ENCODE peak calls at places on chromosomes 13 and 19, in nine cellular contexts. Q is cardiac fibroblast, I is Caco-2, H is thyroid gland, Y is IMR-90, J is AG09309, C is Peyer's patch, T is astrocyte, O is hepatocyte. W is an unnamed sample.

GRCh38 chr13:30734434-30734833 is 909 bp upstream of the ALOX5AP start:
- DNase-seq in Q (no peak), I (no peak), H (no peak), Y (peak), J (no peak), C (no peak), T (peak), O (no peak), W (no peak)

GRCh38 chr19:55494172-55494761 is 6.0 kb downstream of the SSC5D start:
- DNase-seq in Q (peak), I (no peak), H (no peak), Y (peak), J (no peak), C (no peak), T (peak), O (no peak), W (no peak)

GRCh38 chr19:6068711-6069110 is 41.6 kb downstream of the RFX2 start:
- DNase-seq in Q (no peak), I (no peak), H (no peak), Y (no peak), J (no peak), C (peak), T (no peak), O (no peak), W (no peak)

GRCh38 chr13:46168341-46168740 is 13.6 kb downstream of the LCP1 start:
- DNase-seq in Q (peak), I (peak), H (no peak), Y (no peak), J (no peak), C (peak), T (no peak), O (peak), W (no peak)

GRCh38 chr19:49338691-49339363 is 3.6 kb downstream of the CD37 start:
- DNase-seq in Q (peak), I (peak), H (peak), Y (no peak), J (no peak), C (peak), T (peak), O (peak), W (no peak)

GRCh38 chr19:34416021-34416545 is 11.9 kb downstream of the PDCD2L start:
- DNase-seq in Q (no peak), I (no peak), H (no peak), Y (peak), J (no peak), C (peak), T (peak), O (no peak), W (no peak)

GRCh38 chr13:113124211-113125025 is 1.8 kb downstream of the F10 start:
- DNase-seq in Q (no peak), I (no peak), H (no peak), Y (no peak), J (no peak), C (peak), T (no peak), O (no peak), W (no peak)

GRCh38 chr13:102517959-102518358 is 78.8 kb upstream of the TPP2 start:
- DNase-seq in Q (no peak), I (no peak), H (no peak), Y (no peak), J (no peak), C (no peak), T (no peak), O (no peak), W (peak)

GRCh38 chr19:41939861-41940442 is 11.7 kb upstream of the ERFL start:
- DNase-seq in Q (no peak), I (peak), H (no peak), Y (no peak), J (no peak), C (peak), T (no peak), O (peak), W (no peak)

GRCh38 chr13:70732611-70733010 is 624.4 kb upstream of the KLHL1 start:
- DNase-seq in Q (no peak), I (no peak), H (no peak), Y (no peak), J (no peak), C (no peak), T (no peak), O (no peak), W (no peak)

GRCh38 chr19:34479396-34479795 is 2.2 kb upstream of the WTIP start:
- DNase-seq in Q (no peak), I (no peak), H (no peak), Y (no peak), J (no peak), C (no peak), T (no peak), O (no peak), W (no peak)

GRCh38 chr13:108086678-108087077 is 128.7 kb downstream of the LIG4 start:
- DNase-seq in Q (peak), I (peak), H (no peak), Y (peak), J (peak), C (no peak), T (no peak), O (peak), W (no peak)

GRCh38 chr13:111650626-111651025 is 330.2 kb downstream of the TEX29 start:
- DNase-seq in Q (no peak), I (no peak), H (no peak), Y (no peak), J (no peak), C (no peak), T (no peak), O (no peak), W (no peak)

GRCh38 chr13:94233401-94233800 is 246.1 kb downstream of the DCT start:
- DNase-seq in Q (peak), I (no peak), H (no peak), Y (peak), J (peak), C (no peak), T (peak), O (peak), W (peak)

GRCh38 chr13:33446821-33447481 is 161.4 kb upstream of the STARD13 start:
- DNase-seq in Q (no peak), I (peak), H (no peak), Y (no peak), J (peak), C (no peak), T (no peak), O (peak), W (no peak)

GRCh38 chr19:49145485-49146407 is 9.4 kb downstream of the HRC start:
- DNase-seq in Q (peak), I (peak), H (peak), Y (peak), J (peak), C (peak), T (peak), O (peak), W (no peak)

GRCh38 chr13:24613128-24613527 is 67.1 kb upstream of the ATP12A start:
- DNase-seq in Q (no peak), I (no peak), H (no peak), Y (no peak), J (no peak), C (no peak), T (no peak), O (no peak), W (no peak)

GRCh38 chr13:94617389-94618000 is 15.8 kb downstream of the GPR180 start:
- DNase-seq in Q (peak), I (peak), H (no peak), Y (no peak), J (no peak), C (no peak), T (no peak), O (peak), W (no peak)

GRCh38 chr13:114110091-114110829 is 22.2 kb downstream of the RASA3 start:
- DNase-seq in Q (no peak), I (no peak), H (no peak), Y (no peak), J (no peak), C (peak), T (no peak), O (no peak), W (no peak)

GRCh38 chr19:46520616-46521015 is 24.9 kb upstream of the PNMA8B start:
- DNase-seq in Q (no peak), I (no peak), H (no peak), Y (no peak), J (no peak), C (no peak), T (no peak), O (no peak), W (no peak)

GRCh38 chr13:99178636-99179035 is 22.0 kb upstream of the UBAC2 start:
- DNase-seq in Q (peak), I (no peak), H (no peak), Y (no peak), J (no peak), C (peak), T (no peak), O (no peak), W (no peak)

GRCh38 chr13:51178456-51179074 is 43.6 kb upstream of the FAM124A start:
- DNase-seq in Q (no peak), I (no peak), H (no peak), Y (no peak), J (no peak), C (no peak), T (no peak), O (no peak), W (no peak)

GRCh38 chr13:66992683-66993082 is 237.5 kb downstream of the PCDH9 start:
- DNase-seq in Q (no peak), I (no peak), H (no peak), Y (no peak), J (no peak), C (no peak), T (no peak), O (no peak), W (no peak)

GRCh38 chr13:23433171-23434153 is at the start of gene SACS:
- DNase-seq in Q (peak), I (peak), H (no peak), Y (peak), J (no peak), C (no peak), T (peak), O (peak), W (no peak)

GRCh38 chr13:98144501-98145350 is 1.8 kb downstream of the FARP1 start:
- DNase-seq in Q (peak), I (peak), H (peak), Y (peak), J (peak), C (no peak), T (peak), O (peak), W (no peak)

GRCh38 chr13:80309926-80310325 is 31.0 kb downstream of the SPRY2 start:
- DNase-seq in Q (no peak), I (no peak), H (no peak), Y (no peak), J (no peak), C (no peak), T (no peak), O (no peak), W (no peak)

GRCh38 chr13:21730186-21730880 is 59.5 kb downstream of the FGF9 start:
- DNase-seq in Q (no peak), I (no peak), H (no peak), Y (no peak), J (no peak), C (no peak), T (no peak), O (no peak), W (no peak)

GRCh38 chr13:44703371-44703770 is 127.2 kb upstream of the TSC22D1 start:
- DNase-seq in Q (no peak), I (no peak), H (no peak), Y (peak), J (peak), C (no peak), T (peak), O (peak), W (no peak)

GRCh38 chr19:44717603-44718002 is 18.7 kb downstream of the CEACAM16 start:
- DNase-seq in Q (no peak), I (no peak), H (no peak), Y (no peak), J (no peak), C (no peak), T (no peak), O (no peak), W (no peak)

GRCh38 chr13:75621147-75621546 is 15.0 kb upstream of the LMO7 start:
- DNase-seq in Q (peak), I (no peak), H (no peak), Y (peak), J (peak), C (no peak), T (peak), O (no peak), W (no peak)

GRCh38 chr19:843180-843835 is 2.5 kb downstream of the PRTN3 start:
- DNase-seq in Q (no peak), I (peak), H (peak), Y (no peak), J (no peak), C (no peak), T (no peak), O (peak), W (no peak)

GRCh38 chr19:844300-844971 is 3.6 kb downstream of the PRTN3 start:
- DNase-seq in Q (no peak), I (no peak), H (peak), Y (no peak), J (no peak), C (no peak), T (no peak), O (no peak), W (no peak)

GRCh38 chr19:840519-841206 is at the start of gene PRTN3:
- DNase-seq in Q (no peak), I (no peak), H (no peak), Y (no peak), J (no peak), C (no peak), T (no peak), O (no peak), W (no peak)

GRCh38 chr19:845707-846481 is 5.1 kb downstream of the PRTN3 start:
- DNase-seq in Q (no peak), I (no peak), H (no peak), Y (no peak), J (no peak), C (no peak), T (no peak), O (no peak), W (no peak)

DNA sequence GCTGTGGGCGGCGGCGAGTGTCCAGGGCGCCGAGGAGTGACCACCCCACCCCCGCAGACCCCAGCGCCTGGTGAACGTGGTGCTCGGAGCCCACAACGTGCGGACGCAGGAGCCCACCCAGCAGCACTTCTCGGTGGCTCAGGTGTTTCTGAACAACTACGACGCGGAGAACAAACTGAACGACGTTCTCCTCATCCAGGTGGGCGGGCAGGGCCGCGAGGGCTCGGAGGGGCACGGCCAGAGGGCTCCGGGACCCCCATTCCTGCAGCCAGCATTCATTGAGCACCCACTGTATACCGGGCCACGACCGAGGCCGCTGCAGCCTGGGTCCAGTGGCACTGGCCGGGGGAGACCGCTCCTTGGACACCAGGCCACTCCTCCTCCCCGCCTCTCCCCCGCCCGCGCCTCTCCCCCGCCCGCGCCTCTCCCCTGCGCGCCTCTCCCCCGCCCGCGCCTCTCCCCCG is 3.1 kb downstream of the PRTN3 start:
- DNase-seq in Q (no peak), I (no peak), H (no peak), Y (no peak), J (no peak), C (no peak), T (no peak), O (no peak), W (no peak)
- H3K4me3 ChIP-seq in Q (no peak), I (peak), H (peak), Y (peak), J (no peak), C (no peak), T (no peak), O (no peak), W (no peak)

DNA sequence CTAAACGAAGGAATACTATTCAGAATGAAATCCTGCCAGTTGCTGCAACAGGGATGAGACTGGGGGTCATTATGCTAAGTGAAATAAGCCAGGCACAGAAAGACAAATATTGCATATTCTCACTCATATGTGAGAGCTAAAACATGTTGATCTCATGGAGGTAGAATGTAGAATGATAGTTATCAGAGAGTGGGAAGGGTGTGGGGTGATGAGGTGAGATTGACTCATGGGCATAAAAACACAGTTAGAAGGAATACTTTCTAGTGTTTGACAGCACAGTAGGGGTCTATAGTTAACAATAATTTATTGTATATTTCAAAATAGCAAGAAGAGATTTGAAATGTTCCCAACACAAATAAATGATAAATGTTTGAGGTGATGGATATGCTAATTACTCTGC is 7.8 kb upstream of the OR7C2 start:
- DNase-seq in Q (no peak), I (no peak), H (no peak), Y (no peak), J (no peak), C (no peak), T (no peak), O (no peak), W (no peak)
- TF ChIP-seq CTCF in Q (no peak), I (no peak), H (no peak), Y (no peak), J (no peak), C (no peak), T (no peak), O (no peak), W (no peak)

GRCh38 chr19:17468302-17469091 is 1.8 kb upstream of the SLC27A1 start:
- DNase-seq in Q (peak), I (no peak), H (peak), Y (no peak), J (no peak), C (no peak), T (no peak), O (no peak), W (no peak)
- H3K4me3 ChIP-seq in Q (peak), I (peak), H (peak), Y (no peak), J (no peak), C (peak), T (peak), O (no peak), W (peak)

GRCh38 chr13:20703785-20704458 is 423 bp downstream of the IL17D start:
- DNase-seq in Q (peak), I (peak), H (peak), Y (peak), J (no peak), C (peak), T (peak), O (peak), W (peak)

GRCh38 chr13:20700288-20700687 is 3.2 kb upstream of the IL17D start:
- DNase-seq in Q (no peak), I (no peak), H (no peak), Y (peak), J (no peak), C (no peak), T (no peak), O (no peak), W (peak)

GRCh38 chr13:20702530-20702929 is 969 bp upstream of the IL17D start:
- DNase-seq in Q (no peak), I (no peak), H (no peak), Y (peak), J (no peak), C (no peak), T (no peak), O (peak), W (no peak)

GRCh38 chr13:20704459-20705069 is 1.1 kb downstream of the IL17D start:
- DNase-seq in Q (no peak), I (no peak), H (no peak), Y (no peak), J (no peak), C (no peak), T (no peak), O (no peak), W (no peak)

DNA sequence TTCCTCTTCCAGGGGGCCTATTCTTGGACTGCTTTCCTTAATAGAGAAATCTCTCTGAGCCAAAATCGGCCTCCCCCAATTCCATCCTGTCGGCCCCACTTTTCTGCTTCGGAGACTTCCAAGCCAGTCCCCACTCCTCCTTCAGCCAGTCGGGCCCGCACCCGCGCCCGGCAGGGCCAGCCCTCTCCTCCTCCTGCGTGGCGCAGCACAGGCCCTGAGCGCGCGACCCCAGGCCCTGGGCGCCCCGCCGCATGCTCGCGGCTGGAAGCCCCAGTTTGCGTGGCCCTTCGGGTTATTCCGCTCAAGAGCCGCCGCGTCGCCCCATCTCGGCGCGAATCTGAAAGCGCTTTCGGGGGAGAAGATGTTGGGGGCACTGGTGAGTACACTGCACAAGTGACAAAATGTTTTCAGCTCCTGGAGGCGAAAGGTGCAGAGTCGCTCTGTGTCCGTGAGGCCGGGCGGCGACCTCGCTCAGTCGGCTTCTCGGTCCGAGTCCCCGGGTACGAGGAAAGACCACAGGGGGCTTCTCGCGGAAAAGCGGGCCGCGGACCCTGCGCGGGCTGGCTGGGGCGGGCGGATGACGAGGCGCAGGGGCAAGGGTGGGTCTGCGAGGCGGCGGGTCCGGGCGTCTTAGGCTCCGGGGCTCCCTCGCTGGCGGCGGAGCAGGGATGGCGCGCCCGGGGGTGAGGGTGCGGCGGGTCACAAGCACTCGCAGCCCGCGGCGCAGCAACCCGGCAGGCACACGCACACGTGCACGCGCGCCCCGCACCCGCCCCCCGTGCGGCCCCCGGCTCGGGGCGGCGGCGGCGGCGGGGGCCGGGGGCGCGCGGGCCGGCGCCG is at the start of gene IL17D:
- DNase-seq in Q (no peak), I (peak), H (peak), Y (no peak), J (no peak), C (no peak), T (no peak), O (peak), W (no peak)
- TF ChIP-seq CTCF in Q (no peak), I (no peak), H (no peak), Y (no peak), J (no peak), C (no peak), T (no peak), O (peak), W (no peak)

GRCh38 chr19:35907377-35907745 is 734 bp downstream of the TYROBP start:
- DNase-seq in Q (no peak), I (no peak), H (no peak), Y (no peak), J (no peak), C (no peak), T (no peak), O (no peak), W (no peak)
- H3K4me3 ChIP-seq in Q (no peak), I (no peak), H (no peak), Y (no peak), J (no peak), C (no peak), T (no peak), O (no peak), W (no peak)

W was measured in retinal pigment epithelial cell.